ENCODE peak calls at places on chromosome 21, in six cellular contexts. K is cardiac fibroblast, L is pancreas, V is breast epithelium, D is NB4, Y is endothelial cell of umbilical vein. A is an unnamed sample.

GRCh38 chr21:43303240-43304178 is 123.4 kb downstream of the SIK1 start:
- DNase-seq in V (no peak), D (no peak), K (no peak), Y (no peak), L (no peak), A (no peak)

GRCh38 chr21:16195476-16195875 is 465.7 kb downstream of the USP25 start:
- DNase-seq in V (no peak), K (peak), Y (peak), D (no peak), L (no peak), A (peak)

GRCh38 chr21:37532868-37533780 is 166.6 kb downstream of the DYRK1A start:
- DNase-seq in D (peak), V (no peak), Y (no peak), L (peak), K (peak), A (peak)

GRCh38 chr21:36260030-36260787 is 59.8 kb upstream of the MORC3 start:
- DNase-seq in V (no peak), D (peak), L (peak), K (peak), Y (peak), A (peak)

GRCh38 chr21:38126677-38127271 is 130.0 kb upstream of the KCNJ15 start:
- DNase-seq in L (peak), K (peak), V (no peak), D (peak), Y (peak), A (peak)

GRCh38 chr21:35342440-35342839 is 293.3 kb upstream of the RUNX1 start:
- DNase-seq in V (no peak), L (no peak), Y (no peak), D (peak), K (no peak), A (no peak)

GRCh38 chr21:39314155-39315027 is 959 bp upstream of the BRWD1 start:
- DNase-seq in Y (peak), V (no peak), K (peak), L (peak), D (peak), A (peak)

GRCh38 chr21:17438642-17439041 is 74.2 kb upstream of the CXADR start:
- DNase-seq in K (no peak), V (no peak), D (no peak), Y (no peak), L (no peak), A (no peak)

GRCh38 chr21:17512245-17513213 is at the start of gene CXADR:
- DNase-seq in K (no peak), Y (peak), L (peak), V (peak), D (no peak), A (peak)

GRCh38 chr21:17051054-17051453 is 461.8 kb upstream of the CXADR start:
- DNase-seq in D (no peak), K (no peak), Y (no peak), V (no peak), L (no peak), A (no peak)

GRCh38 chr21:45357436-45358260 is 47.3 kb upstream of the COL18A1 start:
- DNase-seq in K (peak), D (no peak), L (no peak), Y (no peak), V (no peak), A (no peak)

GRCh38 chr21:17903929-17904639 is 84.9 kb upstream of the C21orf91 start:
- DNase-seq in V (no peak), L (no peak), Y (no peak), D (no peak), K (no peak), A (no peak)

GRCh38 chr21:27647921-27648320 is 681.0 kb upstream of the ADAMTS5 start:
- DNase-seq in D (no peak), K (peak), L (no peak), Y (peak), V (no peak), A (no peak)

GRCh38 chr21:45523411-45524101 is 18.7 kb downstream of the SLC19A1 start:
- DNase-seq in L (no peak), D (no peak), K (no peak), Y (no peak), V (peak), A (no peak)

GRCh38 chr21:46052703-46053651 is 44.9 kb upstream of the COL6A2 start:
- DNase-seq in D (peak), L (no peak), Y (no peak), V (no peak), K (peak), A (peak)

GRCh38 chr21:23960769-23961168 is 1646.5 kb downstream of the MRPL39 start:
- DNase-seq in K (no peak), L (no peak), D (no peak), Y (no peak), V (no peak), A (peak)

GRCh38 chr21:45420623-45421041 is 15.7 kb downstream of the COL18A1 start:
- DNase-seq in Y (no peak), K (no peak), L (peak), D (no peak), V (no peak), A (no peak)

GRCh38 chr21:45973475-45974072 is 8.0 kb upstream of the COL6A1 start:
- DNase-seq in Y (peak), K (peak), D (peak), L (no peak), V (peak), A (peak)

GRCh38 chr21:45403133-45403824 is 1.7 kb upstream of the COL18A1 start:
- DNase-seq in L (no peak), V (no peak), D (no peak), Y (no peak), K (no peak), A (peak)

GRCh38 chr21:34912022-34912933 is 136.8 kb downstream of the RUNX1 start:
- DNase-seq in K (no peak), Y (no peak), V (no peak), L (no peak), D (peak), A (peak)

GRCh38 chr21:17554619-17555472 is 42.0 kb downstream of the CXADR start:
- DNase-seq in K (peak), D (peak), Y (peak), V (no peak), L (no peak), A (peak)

GRCh38 chr21:38775733-38776132 is 30.0 kb upstream of the ETS2 start:
- DNase-seq in L (no peak), D (no peak), K (no peak), Y (no peak), V (no peak), A (no peak)

GRCh38 chr21:45466330-45467220 is 61.6 kb downstream of the COL18A1 start:
- DNase-seq in K (no peak), D (no peak), L (no peak), V (no peak), Y (no peak), A (no peak)

GRCh38 chr21:15774590-15774989 is 44.8 kb downstream of the USP25 start:
- DNase-seq in D (no peak), K (peak), V (no peak), L (no peak), Y (no peak), A (peak)

GRCh38 chr21:40615503-40616376 is 231.2 kb downstream of the DSCAM start:
- DNase-seq in V (no peak), D (no peak), L (no peak), Y (no peak), K (no peak), A (no peak)
- TF ChIP-seq CTCF in V (no peak), D (no peak), L (no peak), Y (no peak), K (no peak), A (no peak)

GRCh38 chr21:33325222-33326067 is 675 bp downstream of the IFNAR1 start:
- DNase-seq in K (peak), V (peak), D (peak), Y (peak), L (peak), A (peak)
- TF ChIP-seq CTCF in K (no peak), V (no peak), D (no peak), Y (no peak), L (no peak), A (no peak)

GRCh38 chr21:29265690-29266479 is 32.8 kb upstream of the BACH1 start:
- DNase-seq in Y (no peak), D (peak), L (no peak), K (peak), V (no peak), A (peak)
- TF ChIP-seq CTCF in Y (no peak), D (no peak), L (no peak), K (no peak), V (no peak), A (no peak)

DNA sequence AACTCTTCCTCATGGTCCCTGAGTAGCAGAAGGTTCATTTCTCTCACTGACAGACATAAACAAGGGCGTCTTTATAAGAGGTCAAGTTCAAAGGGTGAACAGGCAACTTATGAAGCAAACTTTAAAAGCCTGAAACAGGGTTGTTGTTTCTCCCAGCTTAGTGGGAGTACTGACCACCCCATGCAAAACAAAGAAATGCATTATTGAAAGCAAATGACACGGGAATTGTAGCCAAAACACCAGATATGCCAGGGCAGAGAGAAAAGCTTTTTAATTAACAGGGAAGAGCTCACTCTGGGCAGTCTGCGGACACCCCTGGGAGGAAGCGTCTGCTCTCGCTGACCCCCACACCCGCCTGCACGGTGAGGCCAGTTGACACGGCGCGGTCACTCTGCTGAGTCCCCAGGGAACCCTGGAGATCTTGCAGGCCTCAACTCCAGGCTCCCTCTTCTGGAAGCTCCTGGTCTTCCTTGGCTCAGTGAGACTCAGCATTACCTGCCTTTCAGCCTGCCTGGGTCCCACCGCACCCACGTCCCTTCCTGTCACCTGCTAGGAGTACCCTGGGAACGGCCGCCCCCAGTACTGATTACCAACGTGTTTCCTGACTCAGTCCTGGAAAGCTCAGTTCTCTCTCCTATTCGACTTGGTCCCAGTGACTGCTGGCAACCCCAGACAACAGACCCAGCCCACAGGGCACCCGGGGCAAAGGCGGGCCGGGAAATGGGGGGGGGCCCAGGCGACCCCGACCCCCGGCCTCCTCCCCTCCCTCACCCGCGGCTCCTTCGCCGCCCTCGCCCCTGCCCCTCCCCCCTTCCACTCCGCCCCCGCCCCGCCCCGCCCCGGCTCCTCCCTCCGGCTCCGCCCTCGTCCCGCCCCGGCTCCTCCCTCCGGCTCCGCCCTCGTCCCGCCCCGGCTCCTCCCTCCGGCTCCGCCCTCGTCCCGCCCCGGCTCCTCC is 972 bp downstream of the CFAP410 start:
- DNase-seq in V (no peak), D (peak), L (peak), K (peak), Y (peak), A (peak)
- TF ChIP-seq CTCF in V (peak), D (peak), L (no peak), K (peak), Y (no peak), A (no peak)

GRCh38 chr21:32306021-32306780 is 7.5 kb downstream of the MRAP start:
- DNase-seq in Y (peak), L (no peak), V (no peak), D (peak), K (no peak), A (no peak)
- TF ChIP-seq CTCF in Y (peak), L (no peak), V (no peak), D (peak), K (peak), A (peak)

GRCh38 chr21:41769521-41769920 is 2.7 kb upstream of the RIPK4 start:
- DNase-seq in Y (no peak), D (no peak), L (no peak), K (no peak), V (peak), A (no peak)

GRCh38 chr21:41769933-41770332 is 3.1 kb upstream of the RIPK4 start:
- DNase-seq in Y (no peak), L (no peak), D (no peak), V (peak), K (no peak), A (no peak)

GRCh38 chr21:41769106-41769505 is 2.3 kb upstream of the RIPK4 start:
- DNase-seq in K (no peak), V (peak), D (no peak), Y (no peak), L (no peak), A (no peak)

GRCh38 chr21:41767606-41768370 is 936 bp upstream of the RIPK4 start:
- DNase-seq in L (no peak), K (peak), V (no peak), D (no peak), Y (no peak), A (no peak)

DNA sequence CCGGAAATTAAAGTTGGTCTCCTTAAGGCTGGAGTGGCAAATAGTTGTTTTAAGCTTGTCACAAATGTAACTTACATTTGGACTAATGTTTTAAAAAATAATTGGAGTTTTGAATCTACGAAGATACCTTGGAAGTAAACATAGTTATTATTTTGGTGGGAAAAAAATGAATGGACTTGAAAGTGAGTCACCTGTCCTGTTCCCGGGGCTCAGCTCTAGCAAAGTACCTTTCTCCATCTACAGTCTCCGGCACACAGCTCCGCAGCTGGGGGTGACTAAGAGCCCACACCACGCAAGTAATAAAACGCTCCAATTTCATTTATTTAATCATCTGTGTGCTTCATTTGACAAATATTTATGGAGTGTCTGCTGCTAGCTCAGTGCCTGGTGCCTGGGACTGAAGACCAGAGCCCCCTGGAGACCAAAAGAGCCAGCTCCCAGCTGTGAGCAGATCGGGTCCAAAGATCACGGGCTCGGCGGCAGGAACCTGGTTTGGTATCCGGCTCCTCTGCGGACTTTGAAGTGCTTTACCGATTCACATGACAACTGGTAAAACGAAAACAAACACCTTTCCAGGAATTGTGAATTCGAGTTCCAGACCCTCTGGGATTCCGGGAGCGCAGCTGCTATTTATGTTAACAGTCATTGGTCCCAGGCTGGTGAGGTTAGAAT is 1.7 kb upstream of the RIPK4 start:
- DNase-seq in V (peak), D (peak), K (peak), L (peak), Y (peak), A (peak)
- TF ChIP-seq CTCF in V (peak), D (no peak), K (peak), L (no peak), Y (no peak), A (peak)

GRCh38 chr21:42123509-42123908 is 52.4 kb downstream of the UMODL1 start:
- DNase-seq in K (no peak), Y (no peak), V (no peak), D (no peak), L (no peak), A (no peak)

GRCh38 chr21:42124081-42124480 is 53.0 kb downstream of the UMODL1 start:
- DNase-seq in K (no peak), V (no peak), L (no peak), D (no peak), Y (no peak), A (no peak)

GRCh38 chr21:42127164-42128125 is 56.3 kb downstream of the UMODL1 start:
- DNase-seq in Y (no peak), D (no peak), K (no peak), L (no peak), V (no peak), A (no peak)

GRCh38 chr21:42124826-42125570 is 53.9 kb downstream of the UMODL1 start:
- DNase-seq in Y (no peak), V (no peak), K (no peak), L (no peak), D (no peak), A (no peak)

GRCh38 chr21:42125571-42126544 is 54.7 kb downstream of the UMODL1 start:
- DNase-seq in Y (no peak), D (peak), K (peak), V (no peak), L (peak), A (peak)
- TF ChIP-seq CTCF in Y (no peak), D (peak), K (peak), V (no peak), L (no peak), A (peak)

DNA sequence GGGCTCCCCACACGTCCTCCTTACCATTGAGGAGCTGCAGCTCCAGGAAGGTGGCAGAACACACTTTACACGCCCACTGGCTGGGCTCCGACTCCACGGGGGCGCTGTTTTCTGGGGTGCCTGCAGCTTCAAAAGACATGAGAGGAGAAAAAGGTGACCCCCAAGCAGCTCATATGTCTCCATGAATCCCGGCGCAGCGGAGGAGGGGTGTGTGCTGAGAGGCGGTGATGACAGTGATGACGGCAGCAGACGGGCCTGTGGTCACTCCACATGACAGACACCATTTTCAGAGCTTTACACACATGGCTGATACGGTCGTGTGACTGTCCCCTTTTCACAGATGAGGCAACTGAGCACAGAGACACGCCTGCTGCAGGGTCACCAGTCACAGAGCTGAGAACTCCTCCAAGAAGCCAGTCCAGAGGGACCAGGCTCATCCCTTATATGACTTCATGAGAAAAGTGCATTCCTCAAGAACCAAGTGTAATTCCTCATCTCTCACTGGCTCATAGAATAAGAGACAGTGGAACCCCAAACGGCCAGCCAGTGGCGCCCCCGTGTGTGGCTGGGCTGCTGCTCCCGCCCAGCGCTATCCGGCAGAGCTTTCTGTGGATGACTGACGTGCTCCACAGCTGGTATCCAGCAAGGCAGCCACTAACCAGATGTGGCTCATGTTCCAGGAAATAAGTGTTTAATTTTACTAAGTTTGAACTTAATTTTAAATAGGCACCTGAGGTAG is 31.9 kb downstream of the PRDM15 start:
- DNase-seq in Y (no peak), D (no peak), L (no peak), V (no peak), K (no peak), A (no peak)
- TF ChIP-seq CTCF in Y (no peak), D (no peak), L (no peak), V (no peak), K (no peak), A (no peak)

A was measured in MCF 10A.